ENCODE peak calls at places on chromosomes 1 and 21, in six cellular contexts. F is thoracic aorta; A is stimulated activated CD8-positive, alpha-beta memory T cell treated with anti-CD3 and anti-CD28 coated beads, Interleukin-15, amount 100 ng/mL, for 24 hours; Q is activated CD4-positive, alpha-beta T cell treated with anti-CD3 and anti-CD28 coated beads for 48 hours; O is EH; N is activated T-helper 1 cell treated with Interleukin-2 at 50 U/mL for 16 hours. H is an unnamed sample.

GRCh38 chr1:157399984-157400382 is 152.3 kb downstream of the FCRL5 start:
- DNase-seq in Q (peak; percentile 7), F (no peak), A (no peak), N (no peak), O (no peak), H (no peak)

GRCh38 chr1:41416081-41416480 is 54.8 kb downstream of the FOXO6 start:
- DNase-seq in O (no peak), N (no peak), A (no peak), Q (no peak), F (no peak), H (no peak)

GRCh38 chr1:226417830-226418546 is 10.1 kb upstream of the PARP1 start:
- DNase-seq in Q (no peak), A (no peak), O (no peak), N (no peak), F (no peak), H (no peak)

GRCh38 chr1:21251773-21252471 is 38.3 kb downstream of the ECE1 start:
- DNase-seq in O (peak; percentile 94), N (no peak), Q (peak; percentile 60), F (peak; percentile 84), A (no peak), H (no peak)

GRCh38 chr1:185769136-185769535 is 34.9 kb downstream of the HMCN1 start:
- DNase-seq in A (no peak), F (no peak), O (no peak), N (no peak), Q (no peak), H (no peak)

GRCh38 chr1:153534933-153535663 is 693 bp downstream of the S100A6 start:
- DNase-seq in F (peak; percentile 48), Q (peak; percentile 63), O (peak; percentile 64), A (no peak), N (no peak), H (peak; percentile 88)

GRCh38 chr1:161196521-161197451 is 2.1 kb downstream of the ADAMTS4 start:
- DNase-seq in F (no peak), O (peak; percentile 95), A (no peak), Q (no peak), N (no peak), H (no peak)

GRCh38 chr21:45386728-45387371 is 18.1 kb upstream of the COL18A1 start:
- DNase-seq in F (no peak), A (no peak), Q (no peak), O (peak; percentile 99), N (no peak), H (peak; percentile 59)

GRCh38 chr1:200228081-200228480 is 181.8 kb downstream of the ZNF281 start:
- DNase-seq in F (no peak), O (peak; percentile 29), N (no peak), A (no peak), Q (no peak), H (no peak)

GRCh38 chr1:116232989-116233514 is 121.9 kb downstream of the MAB21L3 start:
- DNase-seq in Q (no peak), N (no peak), O (no peak), F (no peak), A (no peak), H (no peak)

GRCh38 chr1:61742620-61743431 is 546 bp downstream of the PATJ start:
- DNase-seq in F (no peak), Q (no peak), A (no peak), O (peak; percentile 77), N (no peak), H (no peak)

GRCh38 chr1:218376722-218377121 is 31.6 kb downstream of the TGFB2 start:
- DNase-seq in O (peak; percentile 52), N (no peak), Q (no peak), A (no peak), F (no peak), H (no peak)

GRCh38 chr1:212944209-212944901 is 6.0 kb upstream of the VASH2 start:
- DNase-seq in A (no peak), O (no peak), F (no peak), Q (no peak), N (no peak), H (no peak)

H was measured in upper lobe of right lung.